ENCODE peak calls at places on chromosomes 16 and 17, in nine cellular contexts. Y, B, M, G, A, O, Z, R and P are unnamed samples.

GRCh38 chr17:10628756-10629155 is 28.4 kb downstream of the MYH3 start:
- DNase-seq in Y (peak; percentile 81), B (peak; percentile 39), M (no peak), G (no peak), A (peak; percentile 47), O (no peak), Z (no peak), R (no peak), P (no peak)

GRCh38 chr17:59565959-59566324 is 532 bp downstream of the DHX40 start:
- DNase-seq in Y (peak; percentile 90), B (peak; percentile 88), M (peak; percentile 91), G (peak; percentile 89), A (peak; percentile 79), O (peak; percentile 81), Z (peak; percentile 76), R (peak; percentile 52), P (peak; percentile 85)

GRCh38 chr17:40343126-40344119 is 21.1 kb downstream of the GJD3 start:
- DNase-seq in Y (no peak), B (no peak), M (peak; percentile 29), G (no peak), A (peak; percentile 60), O (no peak), Z (no peak), R (no peak), P (no peak)

GRCh38 chr17:42674755-42675347 is 1.9 kb downstream of the PLEKHH3 start:
- DNase-seq in Y (peak; percentile 83), B (no peak), M (no peak), G (no peak), A (peak; percentile 44), O (no peak), Z (peak; percentile 28), R (no peak), P (no peak)

GRCh38 chr16:22232277-22233049 is 26.4 kb downstream of the EEF2K start:
- DNase-seq in Y (no peak), B (no peak), M (peak; percentile 15), G (peak; percentile 72), A (no peak), O (peak; percentile 92), Z (no peak), R (no peak), P (peak; percentile 89)

GRCh38 chr17:19409509-19409908 is 1.5 kb upstream of the RNF112 start:
- DNase-seq in Y (no peak), B (no peak), M (peak; percentile 97), G (peak; percentile 50), A (no peak), O (peak; percentile 64), Z (no peak), R (no peak), P (peak; percentile 43)

GRCh38 chr16:13236308-13236707 is 334.9 kb downstream of the SHISA9 start:
- DNase-seq in Y (no peak), B (no peak), M (no peak), G (no peak), A (no peak), O (no peak), Z (no peak), R (no peak), P (no peak)

GRCh38 chr17:38434178-38434665 is 6.0 kb downstream of the ARHGAP23 start:
- DNase-seq in Y (no peak), B (no peak), M (no peak), G (no peak), A (no peak), O (no peak), Z (no peak), R (no peak), P (no peak)

GRCh38 chr17:32461853-32462617 is 17.7 kb downstream of the PSMD11 start:
- DNase-seq in Y (peak; percentile 89), B (peak; percentile 52), M (peak; percentile 80), G (peak; percentile 72), A (peak; percentile 73), O (peak; percentile 51), Z (peak; percentile 66), R (peak; percentile 67), P (peak; percentile 62)

GRCh38 chr17:2435852-2436251 is 35.0 kb upstream of the MNT start:
- DNase-seq in Y (peak; percentile 16), B (no peak), M (no peak), G (no peak), A (no peak), O (no peak), Z (no peak), R (no peak), P (no peak)

GRCh38 chr17:74497471-74497870 is 31.0 kb downstream of the CD300A start:
- DNase-seq in Y (no peak), B (no peak), M (no peak), G (no peak), A (no peak), O (no peak), Z (no peak), R (no peak), P (no peak)

GRCh38 chr16:47480410-47480809 is 19.3 kb downstream of the PHKB start:
- DNase-seq in Y (no peak), B (no peak), M (no peak), G (no peak), A (no peak), O (no peak), Z (no peak), R (no peak), P (no peak)
- H3K4me3 ChIP-seq in Y (no peak overlapping the region), B (no peak overlapping the region), M (no peak overlapping the region), G (no peak overlapping the region), A (no peak overlapping the region), O (no peak overlapping the region), Z (no peak overlapping the region), R (no peak overlapping the region), P (no peak overlapping the region)

DNA sequence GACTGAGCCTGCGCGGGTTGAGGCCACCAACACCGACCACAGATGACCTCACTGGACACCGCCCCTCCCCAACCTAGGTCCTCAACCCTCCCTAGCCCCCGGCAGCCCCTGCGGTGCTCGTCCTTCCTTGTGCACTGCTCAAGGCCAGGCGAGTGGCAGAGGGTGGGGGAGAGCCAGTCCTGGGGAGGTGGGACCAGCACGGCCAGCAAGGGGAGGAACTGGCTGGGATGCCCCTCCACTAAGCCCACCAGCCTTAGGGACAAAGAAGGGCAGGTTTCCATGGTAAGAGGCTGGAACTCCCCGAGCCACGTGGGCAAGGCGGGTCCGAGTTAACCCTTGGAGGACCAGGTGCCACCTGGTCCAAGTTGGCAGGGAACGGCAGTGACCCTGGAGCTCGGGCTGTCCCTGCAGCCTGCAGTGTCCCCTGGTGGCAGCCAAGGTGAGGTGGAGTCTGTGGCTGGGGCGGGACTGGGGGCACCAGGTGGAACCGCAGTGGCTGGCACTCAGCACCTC is 9.2 kb downstream of the FSCN2 start:
- DNase-seq in Y (peak; percentile 86), B (peak; percentile 92), M (no peak), G (peak; percentile 65), A (peak; percentile 70), O (peak; percentile 49), Z (peak; percentile 58), R (no peak), P (peak; percentile 33)
- TF ChIP-seq EZH2phosphoT487 in Y (no peak), B (no peak), M (no peak), G (no peak), A (no peak), O (no peak), Z (no peak), R (no peak), P (no peak)

GRCh38 chr16:85008267-85008666 is 3.1 kb downstream of the ZDHHC7 start:
- DNase-seq in Y (no peak), B (no peak), M (no peak), G (no peak), A (no peak), O (no peak), Z (no peak), R (no peak), P (no peak)
- H3K4me3 ChIP-seq in Y (no peak overlapping the region), B (no peak overlapping the region), M (no peak overlapping the region), G (no peak overlapping the region), A (no peak overlapping the region), O (no peak overlapping the region), Z (no peak overlapping the region), R (no peak overlapping the region), P (no peak overlapping the region)

DNA sequence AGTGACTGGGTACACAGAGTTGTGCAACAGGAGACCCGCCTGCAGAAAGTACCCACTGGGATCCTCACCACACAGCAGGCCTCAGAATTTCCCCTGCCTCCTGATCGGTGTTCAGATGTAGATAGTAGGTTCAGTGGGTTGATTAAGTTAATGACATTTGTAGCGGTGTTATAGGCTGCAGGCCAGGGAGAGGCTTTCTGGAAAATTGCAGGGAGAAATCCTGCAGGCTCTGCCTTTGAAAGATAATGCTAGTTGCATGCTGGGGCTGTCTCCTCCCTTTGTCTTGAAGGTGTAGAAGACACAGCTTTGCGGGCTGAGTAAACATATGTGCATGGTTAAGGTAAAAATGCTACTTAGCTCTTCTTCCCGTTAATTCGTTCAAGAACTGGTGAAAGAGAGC is 406.3 kb upstream of the RBFOX1 start:
- DNase-seq in Y (no peak), B (no peak), M (no peak), G (no peak), A (no peak), O (no peak), Z (no peak), R (no peak), P (no peak)
- TF ChIP-seq EZH2phosphoT487 in Y (no peak), B (no peak), M (no peak), G (no peak), A (no peak), O (no peak), Z (no peak), R (no peak), P (no peak)

GRCh38 chr17:82736511-82737185 is 1.2 kb downstream of the FN3K start:
- DNase-seq in Y (no peak), B (no peak), M (no peak), G (no peak), A (no peak), O (no peak), Z (no peak), R (no peak), P (no peak)
- H3K4me3 ChIP-seq in Y (peak overlapping the region; percentile 64), B (peak overlapping the region; percentile 69), M (no peak overlapping the region), G (no peak overlapping the region), A (peak overlapping the region; percentile 82), O (no peak overlapping the region), Z (no peak overlapping the region), R (no peak overlapping the region), P (no peak overlapping the region)

DNA sequence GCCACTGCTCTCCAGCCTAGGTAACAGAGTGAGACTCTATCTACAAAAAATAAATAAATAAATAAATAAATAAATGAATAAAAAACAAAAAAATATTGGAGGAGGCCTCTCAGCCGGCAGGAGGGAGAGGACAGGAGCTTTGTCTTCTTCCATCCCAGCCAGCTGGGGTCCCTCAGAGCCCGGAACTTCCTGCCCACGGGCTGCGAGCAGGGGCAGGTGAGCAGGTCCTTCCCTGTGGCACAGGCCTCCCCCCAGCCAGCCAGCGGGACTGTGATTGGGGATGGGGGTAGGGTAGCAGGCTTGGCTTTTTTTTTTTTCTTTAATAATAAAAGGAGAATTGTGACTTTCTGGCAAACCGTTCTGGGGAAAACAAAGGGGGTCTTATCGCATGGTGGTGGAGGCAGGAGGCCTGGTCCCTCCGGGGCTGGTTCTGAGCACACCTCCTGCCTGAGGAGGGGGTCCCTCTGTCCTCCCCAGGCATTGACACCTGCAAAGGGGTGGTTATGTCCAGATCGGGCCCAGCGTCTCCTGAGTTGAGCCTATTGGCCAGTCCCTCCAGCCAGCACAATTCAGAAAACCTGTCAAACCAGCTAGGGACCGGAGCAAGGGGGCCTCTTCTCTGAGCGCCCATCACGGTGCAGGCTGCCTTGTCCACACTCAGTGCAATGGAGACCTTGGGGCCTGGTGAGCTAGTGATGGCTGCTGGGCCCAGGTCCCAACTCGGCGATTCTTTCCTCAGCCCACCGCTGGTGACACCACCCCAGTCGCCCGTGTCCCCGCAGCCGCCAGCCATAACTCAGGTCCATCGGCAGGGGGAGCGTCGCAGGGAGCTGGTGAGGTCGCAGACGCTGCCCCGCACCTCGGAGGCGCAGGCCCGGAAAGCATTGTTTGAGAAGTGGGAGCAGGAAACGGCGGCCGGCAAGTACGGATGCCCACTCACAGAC is 10.3 kb downstream of the SMTNL2 start:
- DNase-seq in Y (peak; percentile 89), B (peak; percentile 68), M (no peak), G (no peak), A (peak; percentile 85), O (no peak), Z (peak; percentile 41), R (peak; percentile 50), P (no peak)
- TF ChIP-seq EZH2phosphoT487 in Y (no peak), B (no peak), M (no peak), G (no peak), A (no peak), O (no peak), Z (no peak), R (no peak), P (no peak)